ENCODE peak calls at places on chromosome 21, in six cellular contexts. O is H1, C is GM12891, V is GM12878, T is HepG2, P is K562. U is an unnamed sample.

GRCh38 chr21:38997051-38997450 is 186.2 kb downstream of the PSMG1 start:
- DNase-seq in T (no peak), O (no peak), V (no peak), C (no peak), P (no peak), U (no peak)

GRCh38 chr21:32916522-32917099 is 109.1 kb upstream of the OLIG2 start:
- DNase-seq in V (no peak), T (peak; percentile 35), O (no peak), C (no peak), P (peak; percentile 25), U (no peak)

GRCh38 chr21:15057290-15057689 is 7.5 kb downstream of the NRIP1 start:
- DNase-seq in T (no peak), O (no peak), V (no peak), P (no peak), C (no peak), U (no peak)

GRCh38 chr21:32256873-32257620 is 21.8 kb downstream of the MIS18A start:
- DNase-seq in T (no peak), O (no peak), P (no peak), V (no peak), C (no peak), U (no peak)

GRCh38 chr21:34092241-34092921 is 19.0 kb downstream of the MRPS6 start:
- DNase-seq in C (no peak), P (no peak), O (no peak), V (no peak), T (no peak), U (no peak)

GRCh38 chr21:38760017-38760761 is 45.5 kb upstream of the ETS2 start:
- DNase-seq in P (no peak), V (no peak), T (no peak), O (no peak), C (no peak), U (no peak)

GRCh38 chr21:31397515-31397926 is 53.5 kb upstream of the TIAM1 start:
- DNase-seq in O (no peak), C (no peak), P (no peak), T (no peak), V (no peak), U (no peak)

GRCh38 chr21:31410763-31411278 is 66.8 kb upstream of the TIAM1 start:
- DNase-seq in T (no peak), O (no peak), C (no peak), V (no peak), P (no peak), U (no peak)

GRCh38 chr21:31340499-31340898 is 3.6 kb downstream of the TIAM1 start:
- DNase-seq in C (no peak), T (no peak), V (no peak), P (no peak), O (no peak), U (no peak)

GRCh38 chr21:28375708-28376385 is 616.8 kb downstream of the LTN1 start:
- DNase-seq in O (no peak), C (no peak), P (no peak), V (no peak), T (no peak), U (no peak)

GRCh38 chr21:16908087-16908486 is 604.8 kb upstream of the CXADR start:
- DNase-seq in T (no peak), V (no peak), C (no peak), P (no peak), O (no peak), U (no peak)

GRCh38 chr21:37636152-37636860 is 269.7 kb downstream of the DYRK1A start:
- DNase-seq in C (no peak), T (no peak), P (no peak), O (no peak), V (no peak), U (no peak)

GRCh38 chr21:34128124-34128523 is 54.7 kb downstream of the MRPS6 start:
- DNase-seq in C (no peak), V (no peak), O (no peak), T (no peak), P (no peak), U (no peak)

GRCh38 chr21:26587621-26588260 is 14.7 kb upstream of the CYYR1 start:
- DNase-seq in O (no peak), C (no peak), P (no peak), V (no peak), T (no peak), U (no peak)

GRCh38 chr21:32248616-32249550 is 30.0 kb downstream of the MIS18A start:
- DNase-seq in C (no peak), T (no peak), P (no peak), O (no peak), V (no peak), U (no peak)

GRCh38 chr21:38825269-38825668 is 19.5 kb downstream of the ETS2 start:
- DNase-seq in T (no peak), C (no peak), O (no peak), V (no peak), P (no peak), U (no peak)

GRCh38 chr21:26461500-26461899 is 111.6 kb downstream of the CYYR1 start:
- DNase-seq in V (no peak), P (no peak), T (no peak), O (no peak), C (no peak), U (no peak)

GRCh38 chr21:34889287-34889536 is 159.9 kb downstream of the RUNX1 start:
- DNase-seq in C (no peak), T (peak; percentile 9), O (no peak), V (no peak), P (no peak), U (no peak)

GRCh38 chr21:17903029-17903806 is 84.1 kb upstream of the C21orf91 start:
- DNase-seq in C (no peak), T (no peak), O (no peak), P (no peak), V (no peak), U (no peak)

GRCh38 chr21:36508948-36509347 is 29.0 kb upstream of the CLDN14 start:
- DNase-seq in O (no peak), P (no peak), C (no peak), V (no peak), T (no peak), U (no peak)

GRCh38 chr21:17752171-17752570 is 67.0 kb downstream of the C21orf91 start:
- DNase-seq in V (no peak), T (no peak), O (no peak), P (no peak), C (no peak), U (no peak)

GRCh38 chr21:21226472-21226871 is 228.3 kb downstream of the NCAM2 start:
- DNase-seq in C (no peak), V (no peak), T (no peak), P (no peak), O (no peak), U (no peak)

GRCh38 chr21:34536311-34536710 is 24.3 kb upstream of the KCNE1 start:
- DNase-seq in P (no peak), C (no peak), V (no peak), T (no peak), O (no peak), U (no peak)

GRCh38 chr21:14957836-14958235 is 107.0 kb downstream of the NRIP1 start:
- DNase-seq in V (no peak), T (no peak), C (no peak), O (no peak), P (no peak), U (no peak)

GRCh38 chr21:38236232-38236631 is 20.6 kb upstream of the KCNJ15 start:
- DNase-seq in P (no peak), C (no peak), V (no peak), T (no peak), O (no peak), U (no peak)

GRCh38 chr21:25772680-25773079 is 37.9 kb downstream of the GABPA start:
- DNase-seq in T (no peak), P (no peak), C (no peak), V (no peak), O (no peak), U (no peak)

GRCh38 chr21:45325206-45326168 is 37.8 kb upstream of the POFUT2 start:
- DNase-seq in T (no peak), O (no peak), P (no peak), C (no peak), V (no peak), U (no peak)
- TF ChIP-seq TAF1 in T (no peak), O (no peak), P (no peak), C (no peak), V (no peak), U (no peak)

DNA sequence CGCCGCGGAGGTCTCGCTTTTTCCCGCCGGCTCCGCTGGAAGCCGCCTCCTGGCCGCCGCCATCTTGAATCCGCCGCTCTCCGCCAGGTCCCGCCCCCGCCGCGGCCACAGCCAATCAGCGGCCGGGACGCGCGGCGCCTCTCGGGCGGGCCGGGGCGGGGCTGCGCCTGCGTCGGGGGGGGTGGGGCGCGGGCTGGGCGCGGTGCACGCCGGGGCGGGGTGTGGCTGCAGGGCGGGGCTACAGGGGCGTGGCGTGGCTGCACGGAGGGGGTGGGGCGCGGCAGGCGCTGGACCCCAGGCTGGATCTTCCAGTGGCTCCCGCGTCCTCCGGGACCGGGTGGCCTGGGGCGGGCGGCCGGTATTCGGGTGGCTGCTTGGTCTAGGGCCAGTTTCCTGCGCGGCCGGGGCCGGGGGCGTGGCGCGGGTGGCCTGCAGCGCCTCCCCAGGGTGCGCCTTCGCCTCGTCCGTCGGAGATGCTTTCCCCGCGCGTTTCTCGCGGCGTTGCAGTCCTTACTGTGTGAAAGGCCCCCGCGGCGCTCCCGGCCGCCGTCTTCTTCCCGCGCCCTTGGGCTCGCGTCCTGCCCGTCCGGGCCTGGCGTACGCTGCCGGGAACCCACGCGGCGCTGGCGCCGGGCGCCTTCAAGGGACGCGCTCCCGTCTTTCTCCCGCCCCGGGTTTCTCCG is 575 bp downstream of the PCNT start:
- DNase-seq in O (peak; percentile 29), T (peak; percentile 42), C (peak; percentile 86), V (no peak), P (peak; percentile 96), U (peak; percentile 78)
- TF ChIP-seq POLR2A in O (no peak), T (no peak), C (peak; percentile 20), V (peak; percentile 16), P (peak; percentile 76), U (peak; percentile 51)

DNA sequence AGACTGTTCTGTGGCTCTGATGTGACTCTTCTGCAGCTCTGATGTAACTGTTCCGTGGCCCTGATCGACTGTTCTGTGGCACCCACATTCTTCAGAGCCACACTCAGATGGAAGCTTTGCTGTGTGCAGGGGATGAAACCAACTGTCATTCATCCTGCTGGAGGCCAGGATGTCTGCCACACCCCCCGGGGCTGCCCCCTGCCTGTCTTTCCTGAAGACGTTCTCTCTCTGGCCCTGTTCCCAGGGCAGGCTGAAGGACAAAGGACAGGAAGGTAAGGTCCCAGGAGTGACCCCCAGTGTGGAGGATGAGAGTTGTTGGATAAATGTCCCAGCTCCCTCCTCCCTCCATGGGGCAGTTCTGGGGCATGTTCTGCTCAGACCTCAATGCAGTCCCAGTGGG is 29.4 kb upstream of the UMODL1 start:
- DNase-seq in C (no peak), V (no peak), P (no peak), O (no peak), T (no peak), U (no peak)
- TF ChIP-seq TAF1 in C (no peak), V (no peak), P (no peak), O (no peak), T (no peak), U (no peak)

DNA sequence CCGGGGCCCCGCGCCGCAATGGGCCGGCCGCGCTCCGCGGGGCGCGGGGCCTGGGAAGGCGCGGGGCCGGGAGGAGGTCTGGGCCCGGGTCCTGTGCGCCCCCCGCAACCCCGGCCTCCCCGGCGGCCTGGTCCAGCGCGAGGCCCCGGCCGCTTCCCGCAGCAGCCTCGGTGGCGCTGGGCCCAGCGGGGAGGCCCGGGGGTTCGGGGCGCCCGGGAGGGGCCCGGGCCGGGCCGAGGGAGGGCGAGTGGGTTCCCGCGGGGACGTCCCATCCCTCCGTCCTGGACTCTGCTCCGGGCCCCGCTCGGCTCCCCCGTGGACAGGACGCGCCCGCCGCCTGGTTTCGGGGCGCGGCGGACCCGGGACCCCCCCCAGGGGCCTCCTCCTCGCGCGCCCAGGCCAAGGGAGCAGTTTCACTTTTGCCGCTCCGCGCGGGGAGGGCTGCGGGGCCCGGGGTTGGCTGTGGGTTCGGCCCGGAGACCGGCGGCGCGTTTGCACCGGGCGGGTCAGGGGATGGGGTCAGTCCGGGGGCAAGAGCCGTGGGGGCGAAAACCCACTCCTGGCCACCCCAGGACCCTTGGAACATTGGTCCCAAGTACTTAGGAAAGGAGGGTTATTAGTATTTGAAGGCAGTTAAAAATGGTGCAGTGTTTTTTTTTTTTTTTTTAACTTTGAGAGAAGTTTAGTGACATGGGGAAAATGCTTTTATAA is 603 bp downstream of the AGPAT3 start:
- DNase-seq in O (no peak), T (no peak), P (peak; percentile 82), V (no peak), C (peak; percentile 59), U (peak; percentile 76)
- TF ChIP-seq POLR2A in O (no peak), T (no peak), P (peak; percentile 40), V (peak; percentile 67), C (no peak), U (no peak)

U was measured in GM12892.